ENCODE peak calls at places on chromosomes 11 and 22, in nine cellular contexts. I is MM.1S, X is GM23248, Q is HCT116, R is GM23338, L is neural progenitor cell, H is OCI-LY7, Y is PC-3, B is hepatocyte. W is an unnamed sample.

GRCh38 chr22:37661160-37661924 is 2.8 kb downstream of the PDXP start:
- DNase-seq in I (no peak), X (peak; percentile 85), Q (no peak), R (peak; percentile 28), L (peak; percentile 47), H (peak; percentile 57), Y (peak; percentile 35), B (peak; percentile 66), W (peak; percentile 71)

GRCh38 chr22:41939981-41940852 is 6.7 kb downstream of the CENPM start:
- DNase-seq in I (peak; percentile 89), X (no peak), Q (no peak), R (peak; percentile 34), L (no peak), H (peak; percentile 93), Y (no peak), B (no peak), W (no peak)

GRCh38 chr11:100235085-100235484 is 452.0 kb upstream of the ARHGAP42 start:
- DNase-seq in I (no peak), X (no peak), Q (no peak), R (no peak), L (no peak), H (no peak), Y (no peak), B (no peak), W (no peak)

GRCh38 chr11:19441752-19442553 is 201.2 kb upstream of the E2F8 start:
- DNase-seq in I (peak; percentile 75), X (peak; percentile 95), Q (peak; percentile 66), R (no peak), L (no peak), H (peak; percentile 49), Y (peak; percentile 95), B (peak; percentile 89), W (peak; percentile 64)

GRCh38 chr11:125286486-125286885 is 121.9 kb downstream of the PKNOX2 start:
- DNase-seq in I (no peak), X (no peak), Q (no peak), R (no peak), L (no peak), H (no peak), Y (no peak), B (no peak), W (no peak)

GRCh38 chr22:25281675-25282345 is 62.4 kb downstream of the CRYBB2 start:
- DNase-seq in I (no peak), X (no peak), Q (no peak), R (peak; percentile 78), L (peak; percentile 47), H (no peak), Y (no peak), B (no peak), W (no peak)

GRCh38 chr11:61453702-61454101 is 23.8 kb downstream of the SDHAF2 start:
- DNase-seq in I (no peak), X (no peak), Q (no peak), R (no peak), L (no peak), H (no peak), Y (no peak), B (no peak), W (no peak)

GRCh38 chr11:62137276-62137861 is 13.6 kb downstream of the INCENP start:
- DNase-seq in I (no peak), X (no peak), Q (no peak), R (no peak), L (no peak), H (no peak), Y (no peak), B (no peak), W (peak; percentile 37)

GRCh38 chr11:69199583-69200295 is 44.0 kb downstream of the SMIM38 start:
- DNase-seq in I (no peak), X (no peak), Q (no peak), R (no peak), L (no peak), H (no peak), Y (no peak), B (no peak), W (no peak)

GRCh38 chr11:36195496-36196346 is 93.5 kb downstream of the COMMD9 start:
- DNase-seq in I (no peak), X (no peak), Q (no peak), R (no peak), L (no peak), H (no peak), Y (no peak), B (peak; percentile 26), W (peak; percentile 73)

GRCh38 chr11:66852466-66853241 is 4.2 kb upstream of the LRFN4 start:
- DNase-seq in I (no peak), X (no peak), Q (no peak), R (no peak), L (no peak), H (no peak), Y (no peak), B (no peak), W (no peak)

GRCh38 chr11:104623518-104623917 is 274.7 kb downstream of the CASP12 start:
- DNase-seq in I (no peak), X (peak; percentile 34), Q (no peak), R (no peak), L (no peak), H (no peak), Y (peak; percentile 89), B (no peak), W (no peak)

GRCh38 chr11:69516526-69516925 is 35.1 kb downstream of the LINC01488 start:
- DNase-seq in I (no peak), X (peak; percentile 48), Q (no peak), R (no peak), L (no peak), H (no peak), Y (no peak), B (no peak), W (no peak)

GRCh38 chr11:74923125-74923524 is 25.8 kb downstream of the XRRA1 start:
- DNase-seq in I (no peak), X (peak; percentile 50), Q (no peak), R (no peak), L (no peak), H (no peak), Y (no peak), B (no peak), W (no peak)

GRCh38 chr11:36051235-36052072 is 107.6 kb downstream of the LDLRAD3 start:
- DNase-seq in I (no peak), X (no peak), Q (no peak), R (peak; percentile 13), L (no peak), H (no peak), Y (no peak), B (no peak), W (no peak)

GRCh38 chr22:49590381-49590780 is 237.3 kb downstream of the BRD1 start:
- DNase-seq in I (no peak), X (no peak), Q (no peak), R (no peak), L (no peak), H (no peak), Y (no peak), B (no peak), W (no peak)

GRCh38 chr11:101346591-101346990 is 217.0 kb upstream of the PGR start:
- DNase-seq in I (no peak), X (peak; percentile 37), Q (no peak), R (no peak), L (no peak), H (no peak), Y (peak; percentile 70), B (no peak), W (no peak)

GRCh38 chr11:72421351-72421750 is 13.0 kb downstream of the CLPB start:
- DNase-seq in I (no peak), X (peak; percentile 19), Q (no peak), R (no peak), L (no peak), H (no peak), Y (peak; percentile 54), B (no peak), W (no peak)

GRCh38 chr22:20979940-20980453 is 2.1 kb upstream of the LZTR1 start:
- DNase-seq in I (no peak), X (no peak), Q (no peak), R (no peak), L (peak; percentile 15), H (no peak), Y (no peak), B (no peak), W (no peak)

GRCh38 chr11:130707217-130707616 is 209.1 kb downstream of the SNX19 start:
- DNase-seq in I (no peak), X (no peak), Q (no peak), R (no peak), L (no peak), H (no peak), Y (no peak), B (no peak), W (no peak)

DNA sequence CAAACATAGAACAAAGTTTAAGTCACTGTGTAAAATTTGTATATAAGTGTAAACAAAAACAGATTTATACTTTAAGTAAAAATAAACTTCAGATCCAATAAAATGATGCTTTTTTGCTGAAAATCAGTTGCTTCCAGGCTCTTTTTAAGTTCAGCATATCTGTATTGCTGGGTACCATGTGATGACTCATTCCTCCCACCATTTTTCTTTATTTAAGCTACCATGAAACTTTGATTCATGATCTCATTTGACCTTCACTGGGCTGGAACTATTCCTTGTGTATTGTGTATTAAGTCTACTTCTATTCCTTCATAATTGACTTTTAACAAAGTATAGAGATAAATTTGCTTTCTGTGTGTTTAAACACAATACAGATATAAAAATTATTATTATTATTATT is 46.3 kb upstream of the RRM1 start:
- DNase-seq in I (no peak), X (no peak), Q (no peak), R (no peak), L (no peak), H (no peak), Y (no peak), B (no peak), W (no peak)
- TF ChIP-seq EZH2phosphoT487 in I (no peak), X (no peak), Q (no peak), R (no peak), L (no peak), H (no peak), Y (no peak), B (no peak), W (no peak)

GRCh38 chr22:29831186-29831921 is 6.7 kb downstream of the ASCC2 start:
- DNase-seq in I (no peak), X (no peak), Q (no peak), R (no peak), L (no peak), H (no peak), Y (no peak), B (no peak), W (no peak)
- TF ChIP-seq EZH2phosphoT487 in I (no peak), X (no peak), Q (no peak), R (no peak), L (no peak), H (no peak), Y (no peak), B (no peak), W (no peak)

GRCh38 chr22:46984751-46985506 is 222.5 kb downstream of the TBC1D22A start:
- DNase-seq in I (no peak), X (peak; percentile 92), Q (peak; percentile 41), R (no peak), L (no peak), H (no peak), Y (peak; percentile 76), B (no peak), W (no peak)
- TF ChIP-seq EZH2phosphoT487 in I (no peak), X (no peak), Q (no peak), R (no peak), L (no peak), H (no peak), Y (no peak), B (no peak), W (no peak)

DNA sequence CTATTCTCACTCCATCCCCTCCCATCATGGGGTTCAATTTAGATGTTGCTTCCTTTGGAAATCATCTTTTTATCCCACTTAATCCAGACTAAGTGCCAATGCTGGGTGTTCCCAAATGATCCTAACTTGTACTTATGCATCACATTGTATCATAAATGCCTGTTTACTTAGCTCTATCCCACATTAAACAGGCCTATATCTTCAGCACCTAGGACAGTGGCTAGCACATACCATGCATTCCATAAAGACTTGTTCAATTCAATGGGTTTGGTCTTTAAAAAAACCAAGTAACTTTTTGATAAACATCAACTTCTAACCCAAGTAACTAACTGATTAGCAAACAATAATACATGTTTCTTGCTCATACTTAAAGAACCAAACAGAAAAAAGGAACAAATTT is 40.6 kb downstream of the RSF1 start:
- DNase-seq in I (no peak), X (peak; percentile 40), Q (no peak), R (peak; percentile 75), L (peak; percentile 47), H (no peak), Y (peak; percentile 68), B (peak; percentile 16), W (no peak)
- TF ChIP-seq EZH2phosphoT487 in I (no peak), X (no peak), Q (no peak), R (no peak), L (no peak), H (no peak), Y (no peak), B (no peak), W (no peak)

W was measured in SK-N-SH.